ENCODE peak calls at places on chromosomes 6 and 20, in seven cellular contexts. V is H1, Z is testis, B is A549, P is lower leg skin, A is heart left ventricle, U is stomach. M is an unnamed sample.

GRCh38 chr20:64104667-64105451 is 2.5 kb downstream of the NPBWR2 start:
- DNase-seq in U (no peak), B (no peak), V (peak; percentile 41), P (no peak), Z (peak; percentile 11), A (peak; percentile 51), M (peak; percentile 3)

GRCh38 chr6:85291326-85291725 is 158.6 kb upstream of the NT5E start:
- DNase-seq in P (no peak), U (no peak), A (no peak), V (no peak), Z (no peak), B (no peak), M (no peak)

GRCh38 chr20:41411458-41411857 is 44.8 kb upstream of the EMILIN3 start:
- DNase-seq in V (no peak), U (no peak), P (no peak), Z (no peak), B (peak; percentile 17), A (no peak), M (no peak)

GRCh38 chr6:42742116-42742894 is 3.6 kb downstream of the TBCC start:
- DNase-seq in B (no peak), U (no peak), P (no peak), V (no peak), Z (no peak), A (no peak), M (no peak)

GRCh38 chr20:47490795-47491194 is 10.9 kb upstream of the NCOA3 start:
- DNase-seq in P (no peak), V (no peak), Z (no peak), B (no peak), U (no peak), A (no peak), M (no peak)

GRCh38 chr20:53938739-53939138 is 131.7 kb downstream of the BCAS1 start:
- DNase-seq in U (no peak), V (peak; percentile 28), Z (no peak), A (no peak), P (no peak), B (no peak), M (no peak)

GRCh38 chr20:49990310-49990720 is 7.5 kb downstream of the SNAI1 start:
- DNase-seq in P (no peak), A (no peak), B (no peak), U (peak; percentile 72), V (no peak), Z (no peak), M (no peak)

GRCh38 chr6:13357551-13358075 is 29.3 kb upstream of the TBC1D7 start:
- DNase-seq in P (no peak), U (no peak), B (no peak), A (no peak), Z (no peak), V (no peak), M (no peak)

GRCh38 chr6:139777202-139777970 is 402.9 kb upstream of the CITED2 start:
- DNase-seq in Z (no peak), P (no peak), U (no peak), B (no peak), V (no peak), A (no peak), M (peak; percentile 33)

GRCh38 chr6:79801362-79801761 is 146.0 kb downstream of the ELOVL4 start:
- DNase-seq in V (no peak), Z (no peak), A (no peak), P (no peak), B (no peak), U (no peak), M (no peak)

GRCh38 chr20:24049081-24049480 is 60.5 kb upstream of the GGTLC1 start:
- DNase-seq in P (no peak), V (no peak), B (no peak), U (no peak), Z (no peak), A (no peak), M (no peak)

GRCh38 chr6:119110601-119111548 is 32.4 kb upstream of the FAM184A start:
- DNase-seq in B (peak; percentile 37), P (no peak), Z (peak; percentile 53), V (no peak), U (no peak), A (no peak), M (peak; percentile 49)

GRCh38 chr6:42136508-42137191 is 5.8 kb downstream of the C6orf132 start:
- DNase-seq in P (no peak), V (peak; percentile 92), A (no peak), Z (no peak), U (peak; percentile 28), B (peak; percentile 62), M (no peak)

GRCh38 chr6:106558364-106558763 is 70.9 kb downstream of the RTN4IP1 start:
- DNase-seq in U (no peak), V (no peak), Z (no peak), P (no peak), A (no peak), B (no peak), M (no peak)

GRCh38 chr6:117601811-117602150 is 530 bp downstream of the GOPC start:
- DNase-seq in V (no peak), P (no peak), Z (peak; percentile 32), A (no peak), B (no peak), U (no peak), M (no peak)

GRCh38 chr6:54327631-54328030 is 19.4 kb downstream of the TINAG start:
- DNase-seq in V (no peak), B (no peak), Z (no peak), A (no peak), P (no peak), U (no peak), M (no peak)

GRCh38 chr6:1864496-1864895 is 254.8 kb downstream of the FOXC1 start:
- DNase-seq in V (no peak), B (no peak), U (no peak), P (no peak), A (no peak), Z (no peak), M (no peak)

GRCh38 chr6:31267504-31268371 is 4.2 kb downstream of the HLA-C start:
- DNase-seq in Z (no peak), V (no peak), P (no peak), B (no peak), A (no peak), U (no peak), M (no peak)
- TF ChIP-seq POLR2A in Z (no peak), V (no peak), P (no peak), B (no peak), A (no peak), U (no peak), M (no peak)

GRCh38 chr20:62926229-62927127 is at the start of gene DIDO1:
- DNase-seq in A (peak; percentile 95), Z (peak; percentile 93), B (peak; percentile 88), V (peak; percentile 90), U (peak; percentile 92), P (peak; percentile 80), M (peak; percentile 89)

GRCh38 chr20:62928246-62928939 is 2.1 kb upstream of the DIDO1 start:
- DNase-seq in A (no peak), B (no peak), V (no peak), P (no peak), U (no peak), Z (no peak), M (no peak)

GRCh38 chr20:62927128-62927705 is 912 bp upstream of the DIDO1 start:
- DNase-seq in P (no peak), V (no peak), B (no peak), U (no peak), Z (no peak), A (no peak), M (no peak)

GRCh38 chr20:62931464-62931863 is 5.2 kb upstream of the DIDO1 start:
- DNase-seq in V (no peak), Z (no peak), U (no peak), B (no peak), P (no peak), A (no peak), M (no peak)

GRCh38 chr20:62929051-62929538 is 2.8 kb upstream of the DIDO1 start:
- DNase-seq in P (peak; percentile 41), V (peak; percentile 82), A (peak; percentile 87), Z (peak; percentile 82), U (peak; percentile 73), B (no peak), M (peak; percentile 82)
- TF ChIP-seq POLR2A in P (no peak), V (peak; percentile 6), A (no peak), Z (no peak), U (no peak), B (no peak), M (peak; percentile 56)

GRCh38 chr6:10463491-10464481 is 48.9 kb upstream of the TFAP2A start:
- DNase-seq in U (no peak), Z (no peak), B (no peak), P (no peak), A (no peak), V (no peak), M (no peak)

GRCh38 chr6:10461850-10462249 is 47.0 kb upstream of the TFAP2A start:
- DNase-seq in V (no peak), Z (no peak), P (no peak), A (no peak), B (no peak), U (no peak), M (no peak)

GRCh38 chr6:10463040-10463439 is 48.2 kb upstream of the TFAP2A start:
- DNase-seq in P (no peak), B (no peak), A (no peak), U (no peak), Z (no peak), V (no peak), M (no peak)

GRCh38 chr6:10460096-10460495 is 45.2 kb upstream of the TFAP2A start:
- DNase-seq in B (no peak), Z (no peak), A (no peak), V (no peak), U (no peak), P (no peak), M (no peak)

GRCh38 chr6:10465633-10466499 is 51.0 kb upstream of the TFAP2A start:
- DNase-seq in B (peak; percentile 72), U (peak; percentile 43), P (no peak), A (no peak), Z (peak; percentile 52), V (peak; percentile 85), M (no peak)
- TF ChIP-seq POLR2A in B (no peak), U (no peak), P (no peak), A (no peak), Z (no peak), V (no peak), M (no peak)

GRCh38 chr6:449486-450419 is 58.2 kb downstream of the IRF4 start:
- DNase-seq in B (no peak), A (no peak), Z (peak; percentile 12), P (no peak), V (no peak), U (no peak), M (no peak)

GRCh38 chr6:452301-453067 is 60.9 kb downstream of the IRF4 start:
- DNase-seq in Z (peak; percentile 17), B (no peak), U (no peak), A (no peak), P (peak; percentile 39), V (peak; percentile 27), M (no peak)

GRCh38 chr6:453152-453551 is 61.6 kb downstream of the IRF4 start:
- DNase-seq in Z (peak; percentile 68), B (no peak), U (no peak), A (no peak), P (peak; percentile 63), V (peak; percentile 42), M (peak; percentile 35)

GRCh38 chr6:451336-451735 is 59.8 kb downstream of the IRF4 start:
- DNase-seq in V (peak; percentile 33), Z (peak; percentile 19), P (no peak), A (no peak), B (no peak), U (no peak), M (no peak)

DNA sequence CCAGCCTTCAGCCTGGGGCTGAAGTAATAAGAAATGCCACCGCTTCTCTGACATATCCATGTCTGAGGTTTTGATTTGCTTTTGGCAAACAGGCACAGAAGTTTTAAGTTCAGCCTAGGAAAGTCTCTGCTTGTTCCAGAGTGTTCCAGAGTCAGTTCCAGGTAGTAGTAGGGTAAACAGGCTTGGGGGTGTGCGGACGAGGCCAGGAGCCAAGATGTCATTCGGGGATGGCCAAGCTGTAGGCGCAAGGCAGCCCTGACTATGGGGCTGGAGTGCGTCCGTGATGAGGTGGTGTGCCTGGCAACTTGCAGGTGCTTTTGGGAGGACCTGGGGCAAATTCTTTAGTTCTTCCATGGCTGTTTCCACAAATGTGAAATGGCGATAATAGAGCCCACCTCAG is 60.3 kb downstream of the IRF4 start:
- DNase-seq in U (no peak), A (no peak), Z (peak; percentile 12), V (no peak), B (no peak), P (no peak), M (no peak)
- TF ChIP-seq POLR2A in U (no peak), A (no peak), Z (no peak), V (no peak), B (no peak), P (no peak), M (no peak)

M was measured in body of pancreas.